ENCODE peak calls at places on chromosomes 5 and 9, in four cellular contexts. R is WTC11, X is K562, L is GM12878. G is an unnamed sample.

GRCh38 chr9:4805519-4805918 is 12.8 kb downstream of the RCL1 start:
- DNase-seq in R (no peak), X (no peak), L (no peak), G (no peak)

GRCh38 chr9:77016526-77017504 is 2.6 kb upstream of the FOXB2 start:
- DNase-seq in R (peak), L (no peak), X (no peak), G (no peak)

GRCh38 chr5:112388010-112388553 is 31.0 kb downstream of the EPB41L4A start:
- DNase-seq in X (no peak), L (no peak), R (no peak), G (no peak)

GRCh38 chr9:106738109-106738508 is 124.9 kb upstream of the ZNF462 start:
- DNase-seq in R (no peak), L (no peak), X (no peak), G (no peak)

GRCh38 chr9:113633782-113634596 is 170.5 kb downstream of the RGS3 start:
- DNase-seq in L (no peak), R (peak), X (no peak), G (peak)

GRCh38 chr5:9124071-9124470 is 421.8 kb downstream of the SEMA5A start:
- DNase-seq in R (no peak), L (no peak), X (no peak), G (no peak)

GRCh38 chr9:8855046-8855445 is 1055.5 kb upstream of the DMAC1 start:
- DNase-seq in X (no peak), R (no peak), L (no peak), G (no peak)

GRCh38 chr5:160192424-160192823 is 36.9 kb upstream of the FABP6 start:
- DNase-seq in R (no peak), X (no peak), L (no peak), G (no peak)

GRCh38 chr5:5164158-5164557 is 24.0 kb downstream of the ADAMTS16 start:
- DNase-seq in X (no peak), L (no peak), R (no peak), G (no peak)

GRCh38 chr9:119839888-119840287 is 470.7 kb upstream of the BRINP1 start:
- DNase-seq in L (no peak), X (no peak), R (no peak), G (no peak)

GRCh38 chr5:162785673-162786072 is 651.7 kb upstream of the CCNG1 start:
- DNase-seq in R (no peak), X (no peak), L (no peak), G (no peak)

GRCh38 chr5:102231693-102232619 is 64.1 kb downstream of the SLCO4C1 start:
- DNase-seq in L (no peak), X (no peak), R (no peak), G (no peak)

GRCh38 chr9:33101104-33101951 is 24.9 kb upstream of the SMU1 start:
- DNase-seq in L (no peak), R (no peak), X (no peak), G (no peak)

GRCh38 chr5:6542421-6543345 is 90.2 kb downstream of the NSUN2 start:
- DNase-seq in X (no peak), L (no peak), R (no peak), G (no peak)

GRCh38 chr5:172904643-172905345 is 54.4 kb upstream of the RPL26L1 start:
- DNase-seq in L (no peak), X (no peak), R (no peak), G (peak)

GRCh38 chr9:127035423-127035822 is 87.0 kb downstream of the ANGPTL2 start:
- DNase-seq in L (no peak), X (no peak), R (no peak), G (no peak)

GRCh38 chr5:145776886-145777285 is 58.3 kb downstream of the PRELID2 start:
- DNase-seq in L (no peak), R (no peak), X (no peak), G (no peak)

GRCh38 chr5:133952729-133953567 is 15.5 kb downstream of the C5orf15 start:
- DNase-seq in R (no peak), L (no peak), X (no peak), G (no peak)

GRCh38 chr9:119963258-119963797 is 594.1 kb upstream of the BRINP1 start:
- DNase-seq in X (no peak), R (peak), L (no peak), G (no peak)

GRCh38 chr9:121279841-121280388 is 12.0 kb downstream of the GSN start:
- DNase-seq in X (no peak), L (no peak), R (no peak), G (no peak)

GRCh38 chr5:664343-664993 is 28.7 kb downstream of the TPPP start:
- DNase-seq in L (no peak), R (no peak), X (no peak), G (no peak)

GRCh38 chr5:33300209-33300742 is 140.5 kb upstream of the TARS1 start:
- DNase-seq in R (no peak), L (peak), X (no peak), G (no peak)

GRCh38 chr9:85339337-85339736 is 402.4 kb downstream of the AGTPBP1 start:
- DNase-seq in X (no peak), R (no peak), L (no peak), G (no peak)

GRCh38 chr9:37182718-37183117 is 62.3 kb downstream of the ZCCHC7 start:
- DNase-seq in X (no peak), L (no peak), R (no peak), G (no peak)

GRCh38 chr9:134651226-134651905 is 9.8 kb downstream of the COL5A1 start:
- DNase-seq in R (no peak), L (no peak), X (no peak), G (no peak)
- TF ChIP-seq NR2C2 in R (no peak), L (no peak), X (no peak), G (no peak)

GRCh38 chr5:44603496-44604272 is 205.1 kb upstream of the MRPS30 start:
- DNase-seq in L (no peak), R (peak), X (no peak), G (no peak)
- TF ChIP-seq NR2C2 in L (no peak), R (no peak), X (no peak), G (no peak)

DNA sequence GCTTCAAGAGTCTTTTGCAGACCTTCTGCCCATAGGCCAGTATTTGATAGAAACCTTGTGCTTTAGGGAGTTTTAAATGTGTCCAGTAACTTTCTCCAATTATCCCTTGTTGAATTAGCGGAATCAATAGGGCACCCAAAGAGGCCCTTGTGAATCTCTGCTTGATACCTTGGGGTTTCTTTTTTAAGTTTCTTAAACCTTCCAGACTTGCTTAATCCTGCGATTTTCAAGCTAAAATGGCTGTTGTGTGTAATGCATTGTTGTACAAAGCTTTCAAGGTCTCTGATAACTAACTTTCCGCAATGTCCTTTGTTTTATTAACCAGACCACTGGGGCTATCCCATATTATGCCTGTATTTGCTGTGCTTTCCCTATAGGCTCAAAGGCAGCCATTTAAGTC is 577.4 kb upstream of the RORB start:
- DNase-seq in L (no peak), X (no peak), R (no peak), G (no peak)
- TF ChIP-seq NR2C2 in L (no peak), X (no peak), R (no peak), G (no peak)

GRCh38 chr9:122498883-122499288 is 11.7 kb upstream of the OR1J2 start:
- DNase-seq in L (no peak), X (peak), R (peak), G (peak)
- TF ChIP-seq NR2C2 in L (no peak), X (no peak), R (no peak), G (no peak)

GRCh38 chr9:93902051-93902779 is 52.9 kb downstream of the BARX1 start:
- DNase-seq in R (peak), X (no peak), L (no peak), G (no peak)
- TF ChIP-seq NR2C2 in R (no peak), X (no peak), L (no peak), G (no peak)

GRCh38 chr5:110268283-110268682 is 458.2 kb downstream of the TMEM232 start:
- DNase-seq in R (no peak), X (no peak), L (no peak), G (no peak)

GRCh38 chr5:110258460-110258859 is 468.0 kb downstream of the TMEM232 start:
- DNase-seq in R (no peak), L (no peak), X (no peak), G (no peak)

GRCh38 chr5:110265199-110265598 is 461.3 kb downstream of the TMEM232 start:
- DNase-seq in L (no peak), X (no peak), R (no peak), G (no peak)

GRCh38 chr5:110267714-110268113 is 458.8 kb downstream of the TMEM232 start:
- DNase-seq in X (no peak), L (no peak), R (no peak), G (no peak)

GRCh38 chr5:110262754-110263153 is 463.7 kb downstream of the TMEM232 start:
- DNase-seq in X (no peak), L (no peak), R (no peak), G (no peak)
- TF ChIP-seq NR2C2 in X (no peak), L (no peak), R (no peak), G (no peak)

DNA sequence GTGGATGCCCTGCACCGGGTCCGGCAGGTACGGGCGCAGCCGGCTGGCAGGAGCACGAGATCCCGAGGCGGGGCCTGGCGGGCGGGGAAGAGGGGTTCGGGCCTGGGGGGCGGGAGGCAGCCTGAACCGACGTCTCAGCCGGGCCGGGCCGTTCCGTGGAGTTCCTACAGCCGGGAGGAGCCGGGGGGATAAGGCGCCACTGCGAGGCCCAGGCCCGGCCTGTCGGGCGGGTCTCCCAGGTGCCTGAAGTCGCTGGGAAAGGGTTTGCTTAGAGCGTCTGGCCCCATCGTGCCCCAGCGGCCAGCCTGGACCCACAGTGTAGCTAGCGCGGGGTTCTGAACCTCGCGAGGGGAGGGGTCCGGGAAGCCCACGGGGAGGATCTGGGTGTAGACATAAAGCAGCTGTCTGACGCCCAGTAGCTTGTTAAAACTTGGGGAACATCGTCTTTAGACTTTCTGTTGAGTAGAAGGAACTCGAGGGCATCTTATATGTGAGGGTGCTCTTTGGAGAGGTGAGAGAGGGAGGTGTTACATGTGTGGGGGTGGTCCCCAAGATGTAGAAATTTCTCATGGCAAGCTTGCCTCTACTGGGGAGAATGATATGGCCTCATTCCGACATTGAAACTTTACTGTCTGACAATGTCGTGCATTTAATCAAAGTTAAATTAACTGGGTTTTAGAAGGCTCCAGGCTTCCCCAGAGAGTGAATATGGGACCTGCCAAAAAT is 524 bp downstream of the FUBP3 start:
- DNase-seq in L (no peak), R (no peak), X (no peak), G (no peak)
- TF ChIP-seq NR2C2 in L (no peak), R (no peak), X (no peak), G (no peak)